ENCODE peak calls at places on chromosome 3, in four cellular contexts. J is stromal cell of bone marrow, L is colonic mucosa, X is NCI-H345. B is an unnamed sample.

GRCh38 chr3:42013652-42014442 is 51.9 kb upstream of the ULK4 start:
- DNase-seq in X (no peak), J (no peak), L (peak), B (no peak)

GRCh38 chr3:42964286-42964685 is 14.8 kb upstream of the GASK1A start:
- DNase-seq in L (no peak), J (no peak), X (no peak), B (no peak)

GRCh38 chr3:38717603-38718240 is 68.2 kb upstream of the SCN5A start:
- DNase-seq in X (no peak), L (no peak), J (no peak), B (no peak)

GRCh38 chr3:44782891-44783290 is 21.3 kb downstream of the KIF15 start:
- DNase-seq in L (no peak), J (no peak), X (no peak), B (no peak)

GRCh38 chr3:13219077-13219901 is 146.1 kb upstream of the IQSEC1 start:
- DNase-seq in X (no peak), J (no peak), L (no peak), B (no peak)

GRCh38 chr3:117510396-117510795 is 800.8 kb downstream of the TUSC7 start:
- DNase-seq in J (no peak), X (no peak), L (no peak), B (no peak)

GRCh38 chr3:120272294-120272693 is 12.7 kb downstream of the GPR156 start:
- DNase-seq in J (no peak), L (no peak), X (no peak), B (no peak)

GRCh38 chr3:116000315-116000714 is 377.0 kb downstream of the GAP43 start:
- DNase-seq in X (no peak), J (peak), L (no peak), B (no peak)

GRCh38 chr3:179181993-179182551 is 33.9 kb downstream of the PIK3CA start:
- DNase-seq in X (no peak), J (no peak), L (no peak), B (peak)

GRCh38 chr3:26438981-26439884 is 183.3 kb upstream of the LRRC3B start:
- DNase-seq in L (no peak), X (no peak), J (no peak), B (no peak)

GRCh38 chr3:100880072-100880471 is 113.1 kb downstream of the ABI3BP start:
- DNase-seq in J (peak), X (no peak), L (peak), B (no peak)

GRCh38 chr3:155960060-155960459 is 89.6 kb downstream of the GMPS start:
- DNase-seq in J (peak), X (no peak), L (no peak), B (no peak)

GRCh38 chr3:123262226-123262625 is 60.5 kb downstream of the SEC22A start:
- DNase-seq in X (no peak), L (no peak), J (no peak), B (no peak)

GRCh38 chr3:72123908-72124441 is 339.0 kb upstream of the PROK2 start:
- DNase-seq in L (no peak), J (peak), X (peak), B (no peak)

GRCh38 chr3:128319741-128320141 is 146.9 kb downstream of the DNAJB8 start:
- DNase-seq in L (peak), X (peak), J (no peak), B (no peak)

GRCh38 chr3:193905993-193906396 is 230.0 kb upstream of the HES1 start:
- DNase-seq in L (no peak), X (no peak), J (no peak), B (no peak)

B was measured in Kasumi-1.